ENCODE peak calls at places on chromosomes 7 and 10, in eight cellular contexts. One of them, this sample, is unnamed.

GRCh38 chr7:102306916-102307677 is 20.4 kb downstream of the SH2B2 start:
- DNase-seq in MCF 10A: peak
- DNase-seq in GM23338: peak
- DNase-seq in sigmoid colon: no peak
- DNase-seq in Panc1: no peak
- DNase-seq in bronchial epithelial cell: peak
- DNase-seq in mesothelial cell of epicardium: no peak
- DNase-seq in MM.1S: peak
- DNase-seq in this sample: peak

GRCh38 chr7:123432601-123433000 is 101.8 kb downstream of the IQUB start:
- DNase-seq in MCF 10A: peak
- DNase-seq in GM23338: no peak
- DNase-seq in sigmoid colon: no peak
- DNase-seq in MM.1S: no peak
- DNase-seq in Panc1: no peak
- DNase-seq in bronchial epithelial cell: peak
- DNase-seq in mesothelial cell of epicardium: no peak
- DNase-seq in this sample: no peak

GRCh38 chr7:191105-192034 is 1.0 kb upstream of the FAM20C start:
- DNase-seq in bronchial epithelial cell: peak
- DNase-seq in Panc1: no peak
- DNase-seq in GM23338: no peak
- DNase-seq in sigmoid colon: peak
- DNase-seq in MCF 10A: peak
- DNase-seq in MM.1S: no peak
- DNase-seq in mesothelial cell of epicardium: no peak
- DNase-seq in this sample: no peak

GRCh38 chr7:30674420-30674819 is 7.8 kb downstream of the CRHR2 start:
- DNase-seq in sigmoid colon: no peak
- DNase-seq in MM.1S: no peak
- DNase-seq in GM23338: no peak
- DNase-seq in bronchial epithelial cell: no peak
- DNase-seq in Panc1: no peak
- DNase-seq in mesothelial cell of epicardium: no peak
- DNase-seq in MCF 10A: no peak
- DNase-seq in this sample: no peak

GRCh38 chr7:5776894-5777645 is 4.4 kb downstream of the RNF216 start:
- DNase-seq in bronchial epithelial cell: no peak
- DNase-seq in GM23338: no peak
- DNase-seq in sigmoid colon: peak
- DNase-seq in MM.1S: no peak
- DNase-seq in mesothelial cell of epicardium: no peak
- DNase-seq in MCF 10A: no peak
- DNase-seq in Panc1: no peak
- DNase-seq in this sample: no peak

GRCh38 chr10:23293145-23293724 is 51.4 kb downstream of the C10orf67 start:
- DNase-seq in GM23338: peak
- DNase-seq in mesothelial cell of epicardium: no peak
- DNase-seq in MCF 10A: peak
- DNase-seq in MM.1S: peak
- DNase-seq in sigmoid colon: no peak
- DNase-seq in bronchial epithelial cell: peak
- DNase-seq in Panc1: no peak
- DNase-seq in this sample: peak

GRCh38 chr7:46352335-46352954 is 431.4 kb upstream of the IGFBP3 start:
- DNase-seq in bronchial epithelial cell: peak
- DNase-seq in GM23338: peak
- DNase-seq in Panc1: peak
- DNase-seq in MCF 10A: peak
- DNase-seq in sigmoid colon: no peak
- DNase-seq in MM.1S: peak
- DNase-seq in mesothelial cell of epicardium: no peak
- DNase-seq in this sample: peak

GRCh38 chr7:144834516-144835165 is 1.2 kb downstream of the TPK1 start:
- DNase-seq in MCF 10A: no peak
- DNase-seq in bronchial epithelial cell: no peak
- DNase-seq in Panc1: no peak
- DNase-seq in GM23338: peak
- DNase-seq in mesothelial cell of epicardium: no peak
- DNase-seq in sigmoid colon: peak
- DNase-seq in MM.1S: peak
- DNase-seq in this sample: no peak

GRCh38 chr7:44633254-44634186 is 27.1 kb downstream of the OGDH start:
- DNase-seq in GM23338: no peak
- DNase-seq in MM.1S: peak
- DNase-seq in bronchial epithelial cell: peak
- DNase-seq in mesothelial cell of epicardium: no peak
- DNase-seq in MCF 10A: peak
- DNase-seq in Panc1: no peak
- DNase-seq in sigmoid colon: peak
- DNase-seq in this sample: no peak

GRCh38 chr10:103901299-103901698 is 16.7 kb downstream of the STN1 start:
- DNase-seq in MCF 10A: no peak
- DNase-seq in Panc1: no peak
- DNase-seq in bronchial epithelial cell: no peak
- DNase-seq in sigmoid colon: no peak
- DNase-seq in GM23338: no peak
- DNase-seq in MM.1S: no peak
- DNase-seq in mesothelial cell of epicardium: no peak
- DNase-seq in this sample: no peak

GRCh38 chr7:45712057-45712689 is 138.0 kb downstream of the ADCY1 start:
- DNase-seq in bronchial epithelial cell: no peak
- DNase-seq in MM.1S: no peak
- DNase-seq in Panc1: no peak
- DNase-seq in sigmoid colon: no peak
- DNase-seq in GM23338: no peak
- DNase-seq in MCF 10A: no peak
- DNase-seq in mesothelial cell of epicardium: no peak
- DNase-seq in this sample: no peak

GRCh38 chr7:151313857-151314256 is 27.8 kb upstream of the NUB1 start:
- DNase-seq in GM23338: no peak
- DNase-seq in Panc1: no peak
- DNase-seq in mesothelial cell of epicardium: no peak
- DNase-seq in bronchial epithelial cell: no peak
- DNase-seq in sigmoid colon: peak
- DNase-seq in MM.1S: no peak
- DNase-seq in MCF 10A: peak
- DNase-seq in this sample: no peak

GRCh38 chr7:118029881-118030422 is 154.0 kb upstream of the LSM8 start:
- DNase-seq in mesothelial cell of epicardium: no peak
- DNase-seq in bronchial epithelial cell: no peak
- DNase-seq in Panc1: no peak
- DNase-seq in GM23338: no peak
- DNase-seq in MCF 10A: no peak
- DNase-seq in MM.1S: no peak
- DNase-seq in sigmoid colon: no peak
- DNase-seq in this sample: no peak

GRCh38 chr10:67943917-67944316 is 59.5 kb downstream of the SIRT1 start:
- DNase-seq in Panc1: no peak
- DNase-seq in mesothelial cell of epicardium: no peak
- DNase-seq in MM.1S: no peak
- DNase-seq in MCF 10A: no peak
- DNase-seq in bronchial epithelial cell: no peak
- DNase-seq in GM23338: no peak
- DNase-seq in sigmoid colon: no peak
- DNase-seq in this sample: no peak

GRCh38 chr7:149883452-149883861 is 9.7 kb downstream of the ATP6V0E2 start:
- DNase-seq in GM23338: peak
- DNase-seq in mesothelial cell of epicardium: no peak
- DNase-seq in Panc1: no peak
- DNase-seq in sigmoid colon: peak
- DNase-seq in MCF 10A: peak
- DNase-seq in MM.1S: peak
- DNase-seq in bronchial epithelial cell: peak
- DNase-seq in this sample: peak

GRCh38 chr7:20064181-20064970 is 152.8 kb downstream of the MACC1 start:
- DNase-seq in mesothelial cell of epicardium: no peak
- DNase-seq in Panc1: no peak
- DNase-seq in MM.1S: no peak
- DNase-seq in bronchial epithelial cell: peak
- DNase-seq in GM23338: no peak
- DNase-seq in sigmoid colon: no peak
- DNase-seq in MCF 10A: no peak
- DNase-seq in this sample: no peak

GRCh38 chr10:49176310-49177268 is 11.6 kb downstream of the TMEM273 start:
- DNase-seq in sigmoid colon: no peak
- DNase-seq in mesothelial cell of epicardium: no peak
- DNase-seq in MCF 10A: no peak
- DNase-seq in GM23338: no peak
- DNase-seq in MM.1S: no peak
- DNase-seq in Panc1: no peak
- DNase-seq in bronchial epithelial cell: no peak
- DNase-seq in this sample: no peak
- TF ChIP-seq CTCF in sigmoid colon: no peak
- TF ChIP-seq CTCF in mesothelial cell of epicardium: no peak
- TF ChIP-seq CTCF in MCF 10A: no peak
- TF ChIP-seq CTCF in GM23338: no peak
- TF ChIP-seq CTCF in MM.1S: no peak
- TF ChIP-seq CTCF in Panc1: no peak
- TF ChIP-seq CTCF in bronchial epithelial cell: no peak
- TF ChIP-seq CTCF in this sample: no peak

GRCh38 chr10:8053446-8054242 is 844 bp upstream of the GATA3 start:
- DNase-seq in sigmoid colon: no peak
- DNase-seq in mesothelial cell of epicardium: peak
- DNase-seq in MM.1S: peak
- DNase-seq in Panc1: peak
- DNase-seq in GM23338: peak
- DNase-seq in MCF 10A: peak
- DNase-seq in bronchial epithelial cell: peak
- DNase-seq in this sample: peak
- TF ChIP-seq CTCF in sigmoid colon: no peak
- TF ChIP-seq CTCF in mesothelial cell of epicardium: no peak
- TF ChIP-seq CTCF in MM.1S: no peak
- TF ChIP-seq CTCF in Panc1: peak
- TF ChIP-seq CTCF in GM23338: no peak
- TF ChIP-seq CTCF in MCF 10A: peak
- TF ChIP-seq CTCF in bronchial epithelial cell: peak
- TF ChIP-seq CTCF in this sample: peak

GRCh38 chr7:141276031-141276430 is 202.2 kb downstream of the TMEM178B start:
- DNase-seq in MM.1S: no peak
- DNase-seq in MCF 10A: peak
- DNase-seq in GM23338: no peak
- DNase-seq in bronchial epithelial cell: peak
- DNase-seq in mesothelial cell of epicardium: no peak
- DNase-seq in Panc1: no peak
- DNase-seq in sigmoid colon: no peak
- DNase-seq in this sample: no peak

GRCh38 chr7:141275350-141275749 is 201.5 kb downstream of the TMEM178B start:
- DNase-seq in MCF 10A: no peak
- DNase-seq in Panc1: no peak
- DNase-seq in sigmoid colon: no peak
- DNase-seq in MM.1S: no peak
- DNase-seq in GM23338: peak
- DNase-seq in bronchial epithelial cell: no peak
- DNase-seq in mesothelial cell of epicardium: no peak
- DNase-seq in this sample: no peak

GRCh38 chr7:141268614-141269013 is 194.8 kb downstream of the TMEM178B start:
- DNase-seq in mesothelial cell of epicardium: no peak
- DNase-seq in MM.1S: peak
- DNase-seq in GM23338: no peak
- DNase-seq in sigmoid colon: no peak
- DNase-seq in Panc1: no peak
- DNase-seq in MCF 10A: no peak
- DNase-seq in bronchial epithelial cell: no peak
- DNase-seq in this sample: no peak

GRCh38 chr7:141271451-141271850 is 197.6 kb downstream of the TMEM178B start:
- DNase-seq in bronchial epithelial cell: no peak
- DNase-seq in MM.1S: no peak
- DNase-seq in Panc1: no peak
- DNase-seq in mesothelial cell of epicardium: no peak
- DNase-seq in MCF 10A: no peak
- DNase-seq in GM23338: no peak
- DNase-seq in sigmoid colon: no peak
- DNase-seq in this sample: no peak

GRCh38 chr7:141272417-141272816 is 198.6 kb downstream of the TMEM178B start:
- DNase-seq in mesothelial cell of epicardium: no peak
- DNase-seq in GM23338: peak
- DNase-seq in MM.1S: no peak
- DNase-seq in bronchial epithelial cell: no peak
- DNase-seq in sigmoid colon: no peak
- DNase-seq in MCF 10A: no peak
- DNase-seq in Panc1: no peak
- DNase-seq in this sample: no peak
- TF ChIP-seq CTCF in mesothelial cell of epicardium: no peak
- TF ChIP-seq CTCF in GM23338: peak
- TF ChIP-seq CTCF in MM.1S: no peak
- TF ChIP-seq CTCF in bronchial epithelial cell: no peak
- TF ChIP-seq CTCF in sigmoid colon: no peak
- TF ChIP-seq CTCF in MCF 10A: no peak
- TF ChIP-seq CTCF in Panc1: no peak
- TF ChIP-seq CTCF in this sample: no peak

GRCh38 chr10:31353574-31353973 is 34.6 kb downstream of the ZEB1 start:
- DNase-seq in Panc1: peak
- DNase-seq in MCF 10A: peak
- DNase-seq in mesothelial cell of epicardium: no peak
- DNase-seq in MM.1S: no peak
- DNase-seq in sigmoid colon: no peak
- DNase-seq in bronchial epithelial cell: peak
- DNase-seq in GM23338: peak
- DNase-seq in this sample: no peak
- TF ChIP-seq CTCF in Panc1: no peak
- TF ChIP-seq CTCF in MCF 10A: peak
- TF ChIP-seq CTCF in mesothelial cell of epicardium: no peak
- TF ChIP-seq CTCF in MM.1S: no peak
- TF ChIP-seq CTCF in sigmoid colon: no peak
- TF ChIP-seq CTCF in bronchial epithelial cell: no peak
- TF ChIP-seq CTCF in GM23338: no peak
- TF ChIP-seq CTCF in this sample: peak

GRCh38 chr10:5960070-5960972 is 17.0 kb downstream of the IL15RA start:
- DNase-seq in mesothelial cell of epicardium: no peak
- DNase-seq in Panc1: no peak
- DNase-seq in MM.1S: no peak
- DNase-seq in MCF 10A: no peak
- DNase-seq in bronchial epithelial cell: no peak
- DNase-seq in GM23338: no peak
- DNase-seq in sigmoid colon: peak
- DNase-seq in this sample: no peak

GRCh38 chr10:5958077-5958476 is 19.3 kb downstream of the IL15RA start:
- DNase-seq in MM.1S: no peak
- DNase-seq in sigmoid colon: no peak
- DNase-seq in mesothelial cell of epicardium: no peak
- DNase-seq in GM23338: no peak
- DNase-seq in bronchial epithelial cell: no peak
- DNase-seq in MCF 10A: peak
- DNase-seq in Panc1: no peak
- DNase-seq in this sample: no peak

GRCh38 chr10:5958680-5959079 is 18.7 kb downstream of the IL15RA start:
- DNase-seq in bronchial epithelial cell: peak
- DNase-seq in sigmoid colon: no peak
- DNase-seq in MCF 10A: peak
- DNase-seq in Panc1: no peak
- DNase-seq in MM.1S: no peak
- DNase-seq in mesothelial cell of epicardium: no peak
- DNase-seq in GM23338: no peak
- DNase-seq in this sample: no peak

GRCh38 chr10:5959116-5959515 is 18.2 kb downstream of the IL15RA start:
- DNase-seq in MCF 10A: no peak
- DNase-seq in GM23338: no peak
- DNase-seq in sigmoid colon: peak
- DNase-seq in mesothelial cell of epicardium: no peak
- DNase-seq in Panc1: no peak
- DNase-seq in bronchial epithelial cell: no peak
- DNase-seq in MM.1S: no peak
- DNase-seq in this sample: no peak

GRCh38 chr10:5959581-5960069 is 17.7 kb downstream of the IL15RA start:
- DNase-seq in Panc1: no peak
- DNase-seq in MCF 10A: no peak
- DNase-seq in sigmoid colon: peak
- DNase-seq in GM23338: no peak
- DNase-seq in bronchial epithelial cell: no peak
- DNase-seq in mesothelial cell of epicardium: no peak
- DNase-seq in MM.1S: no peak
- DNase-seq in this sample: no peak
- TF ChIP-seq CTCF in Panc1: no peak
- TF ChIP-seq CTCF in MCF 10A: no peak
- TF ChIP-seq CTCF in sigmoid colon: no peak
- TF ChIP-seq CTCF in GM23338: no peak
- TF ChIP-seq CTCF in bronchial epithelial cell: no peak
- TF ChIP-seq CTCF in mesothelial cell of epicardium: no peak
- TF ChIP-seq CTCF in MM.1S: no peak
- TF ChIP-seq CTCF in this sample: no peak